ENCODE peak calls at places on chromosome 6, in five cellular contexts. R, Z, T, X and G are unnamed samples.
A peak's percentile ranks its signal among the peaks of the same experiment; 100 is the strongest.

GRCh38 chr6:26329763-26330511 is 35.1 kb upstream of the BTN3A2 start:
- DNase-seq in R (peak; percentile 86), Z (peak; percentile 61), T (no peak), X (no peak), G (peak; percentile 49)

GRCh38 chr6:41727705-41728072 is 7.7 kb downstream of the TFEB start:
- DNase-seq in R (no peak), Z (no peak), T (no peak), X (no peak), G (no peak)

GRCh38 chr6:164322533-164322932 is 908.0 kb downstream of the QKI start:
- DNase-seq in R (no peak), Z (peak; percentile 86), T (no peak), X (no peak), G (no peak)

GRCh38 chr6:6886160-6886885 is 221.4 kb upstream of the RREB1 start:
- DNase-seq in R (peak; percentile 88), Z (no peak), T (no peak), X (no peak), G (no peak)

GRCh38 chr6:46254331-46254730 is 83.6 kb upstream of the ENPP5 start:
- DNase-seq in R (no peak), Z (no peak), T (no peak), X (no peak), G (no peak)

GRCh38 chr6:120056085-120056484 is 706.5 kb upstream of the MAN1A1 start:
- DNase-seq in R (peak; percentile 28), Z (no peak), T (peak; percentile 31), X (no peak), G (no peak)

GRCh38 chr6:108993876-108994275 is 100.8 kb downstream of the SESN1 start:
- DNase-seq in R (no peak), Z (no peak), T (no peak), X (no peak), G (no peak)

GRCh38 chr6:150006961-150007464 is 18.3 kb downstream of the RAET1L start:
- DNase-seq in R (peak; percentile 53), Z (peak; percentile 57), T (peak; percentile 49), X (no peak), G (peak; percentile 44)

GRCh38 chr6:151847064-151847463 is 39.6 kb downstream of the ESR1 start:
- DNase-seq in R (peak; percentile 28), Z (peak; percentile 79), T (peak; percentile 55), X (no peak), G (no peak)

GRCh38 chr6:14804001-14804401 is 441.9 kb upstream of the JARID2 start:
- DNase-seq in R (peak; percentile 29), Z (no peak), T (no peak), X (no peak), G (no peak)

GRCh38 chr6:41878246-41878645 is 16.9 kb downstream of the USP49 start:
- DNase-seq in R (no peak), Z (peak; percentile 83), T (no peak), X (peak; percentile 41), G (no peak)

GRCh38 chr6:48111575-48111974 is 578 bp upstream of the PTCHD4 start:
- DNase-seq in R (no peak), Z (no peak), T (no peak), X (no peak), G (no peak)

GRCh38 chr6:167122827-167123657 is at the start of gene CCR6:
- DNase-seq in R (no peak), Z (no peak), T (no peak), X (no peak), G (no peak)

GRCh38 chr6:33962186-33962585 is 158.4 kb upstream of the MLN start:
- DNase-seq in R (no peak), Z (peak; percentile 32), T (no peak), X (no peak), G (no peak)

GRCh38 chr6:42188406-42188805 is 6.3 kb downstream of the GUCA1B start:
- DNase-seq in R (no peak), Z (no peak), T (no peak), X (no peak), G (no peak)

GRCh38 chr6:38371312-38371672 is 268.4 kb downstream of the BTBD9 start:
- DNase-seq in R (no peak), Z (no peak), T (no peak), X (no peak), G (no peak)

GRCh38 chr6:34851361-34851760 is 36.5 kb downstream of the TAF11 start:
- DNase-seq in R (no peak), Z (no peak), T (no peak), X (no peak), G (no peak)

GRCh38 chr6:154039231-154039842 is at the start of gene OPRM1:
- DNase-seq in R (peak; percentile 4), Z (peak; percentile 89), T (peak; percentile 85), X (no peak), G (no peak)

GRCh38 chr6:137717074-137718073 is 149.7 kb upstream of the TNFAIP3 start:
- DNase-seq in R (no peak), Z (peak; percentile 79), T (peak; percentile 13), X (no peak), G (peak; percentile 81)

GRCh38 chr6:157335829-157336228 is 12.5 kb upstream of the TMEM242 start:
- DNase-seq in R (no peak), Z (no peak), T (no peak), X (no peak), G (no peak)

GRCh38 chr6:1482381-1483166 is 93.2 kb downstream of the FOXF2 start:
- DNase-seq in R (no peak), Z (no peak), T (no peak), X (no peak), G (no peak)

GRCh38 chr6:35491558-35492541 is 5.0 kb downstream of the TEAD3 start:
- DNase-seq in R (no peak), Z (no peak), T (no peak), X (no peak), G (no peak)